ENCODE peak calls at places on chromosomes 2 and 18, in five cellular contexts. D is aorta, B is kidney, V is stomach, E is PC-3. M is an unnamed sample.

GRCh38 chr2:191020742-191021381 is 6.9 kb upstream of the STAT1 start:
- DNase-seq in E (peak), D (no peak), B (no peak), V (peak), M (no peak)

GRCh38 chr18:46915800-46916550 is 1.3 kb downstream of the PIAS2 start:
- DNase-seq in V (no peak), E (no peak), D (no peak), B (no peak), M (no peak)

GRCh38 chr2:27255187-27255586 is 7.7 kb downstream of the SLC30A3 start:
- DNase-seq in V (no peak), D (no peak), B (no peak), E (no peak), M (no peak)

GRCh38 chr2:2667690-2668089 is 336.6 kb upstream of the MYT1L start:
- DNase-seq in B (no peak), V (no peak), D (no peak), E (no peak), M (no peak)

GRCh38 chr2:26700078-26700477 is 7.6 kb downstream of the KCNK3 start:
- DNase-seq in E (no peak), D (no peak), V (no peak), B (no peak), M (no peak)

GRCh38 chr18:55477537-55478300 is 110.3 kb downstream of the TCF4 start:
- DNase-seq in V (no peak), D (peak), E (peak), B (no peak), M (no peak)

GRCh38 chr18:80200171-80200931 is 47.0 kb downstream of the PARD6G start:
- DNase-seq in E (no peak), B (no peak), D (no peak), V (no peak), M (no peak)

GRCh38 chr2:23526835-23527790 is 142.1 kb downstream of the KLHL29 start:
- DNase-seq in B (no peak), D (peak), E (no peak), V (no peak), M (no peak)

GRCh38 chr2:201270293-201271001 is 10.1 kb downstream of the CASP8 start:
- DNase-seq in E (no peak), D (no peak), B (no peak), V (no peak), M (no peak)

GRCh38 chr18:31513189-31513907 is 15.4 kb downstream of the DSG2 start:
- DNase-seq in D (no peak), E (peak), B (no peak), V (no peak), M (peak)

GRCh38 chr2:200199576-200200263 is 106.8 kb upstream of the SPATS2L start:
- DNase-seq in E (peak), V (no peak), B (no peak), D (no peak), M (no peak)

GRCh38 chr2:120736202-120736954 is 710 bp downstream of the GLI2 start:
- DNase-seq in B (peak), V (peak), D (no peak), E (no peak), M (no peak)

GRCh38 chr2:191533693-191534175 is 144.2 kb upstream of the NABP1 start:
- DNase-seq in D (no peak), B (no peak), V (no peak), E (no peak), M (no peak)

GRCh38 chr2:173075781-173076556 is at the start of gene MAP3K20:
- DNase-seq in V (peak), E (peak), D (peak), B (peak), M (no peak)

GRCh38 chr2:7765236-7765635 is 848.0 kb downstream of the RNF144A start:
- DNase-seq in E (no peak), V (no peak), B (no peak), D (no peak), M (no peak)

GRCh38 chr2:121547646-121548045 is 17.0 kb downstream of the RNU4ATAC start:
- DNase-seq in E (no peak), V (no peak), B (no peak), D (no peak), M (no peak)

DNA sequence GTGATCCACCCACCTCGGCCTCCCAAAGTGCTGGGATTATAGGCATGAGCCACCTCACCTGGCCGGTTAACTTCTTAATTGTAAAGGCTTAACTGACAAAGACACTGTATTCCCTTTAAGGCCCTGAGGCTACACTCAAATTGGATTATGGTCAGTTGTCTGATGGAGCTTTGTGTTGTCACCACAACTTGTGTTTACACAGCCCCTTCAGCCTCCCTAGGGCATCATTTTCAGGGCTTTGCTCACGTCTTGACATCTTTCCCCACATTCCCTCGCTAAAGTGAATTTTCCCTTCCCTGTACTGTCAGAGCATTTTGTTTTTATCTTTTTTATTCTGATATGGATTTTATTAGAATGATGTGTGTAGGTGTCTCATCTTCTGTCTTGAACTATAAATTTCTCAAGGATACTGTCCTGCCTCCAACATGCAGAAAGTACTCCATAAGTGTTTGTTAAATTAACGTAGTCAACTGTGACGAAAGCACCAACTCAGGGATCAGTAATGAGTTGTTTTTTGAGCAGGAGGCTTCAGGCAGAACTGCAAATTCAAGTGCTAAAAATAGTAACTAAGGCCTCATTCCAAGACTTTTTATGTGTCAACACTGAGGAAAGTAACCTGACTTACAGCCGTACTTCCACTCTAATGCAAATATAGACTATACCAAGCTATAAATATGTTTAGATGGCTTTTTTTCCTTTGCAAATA is 77.1 kb upstream of the NARS1 start:
- DNase-seq in D (no peak), V (no peak), E (peak), B (no peak), M (no peak)
- H3K4me3 ChIP-seq in D (no peak), V (no peak), E (no peak), B (no peak), M (no peak)

GRCh38 chr2:184599054-184599874 is 935 bp downstream of the ZNF804A start:
- DNase-seq in D (peak), V (no peak), E (no peak), B (no peak), M (no peak)
- H3K4me3 ChIP-seq in D (peak), V (peak), E (peak), B (peak), M (peak)

DNA sequence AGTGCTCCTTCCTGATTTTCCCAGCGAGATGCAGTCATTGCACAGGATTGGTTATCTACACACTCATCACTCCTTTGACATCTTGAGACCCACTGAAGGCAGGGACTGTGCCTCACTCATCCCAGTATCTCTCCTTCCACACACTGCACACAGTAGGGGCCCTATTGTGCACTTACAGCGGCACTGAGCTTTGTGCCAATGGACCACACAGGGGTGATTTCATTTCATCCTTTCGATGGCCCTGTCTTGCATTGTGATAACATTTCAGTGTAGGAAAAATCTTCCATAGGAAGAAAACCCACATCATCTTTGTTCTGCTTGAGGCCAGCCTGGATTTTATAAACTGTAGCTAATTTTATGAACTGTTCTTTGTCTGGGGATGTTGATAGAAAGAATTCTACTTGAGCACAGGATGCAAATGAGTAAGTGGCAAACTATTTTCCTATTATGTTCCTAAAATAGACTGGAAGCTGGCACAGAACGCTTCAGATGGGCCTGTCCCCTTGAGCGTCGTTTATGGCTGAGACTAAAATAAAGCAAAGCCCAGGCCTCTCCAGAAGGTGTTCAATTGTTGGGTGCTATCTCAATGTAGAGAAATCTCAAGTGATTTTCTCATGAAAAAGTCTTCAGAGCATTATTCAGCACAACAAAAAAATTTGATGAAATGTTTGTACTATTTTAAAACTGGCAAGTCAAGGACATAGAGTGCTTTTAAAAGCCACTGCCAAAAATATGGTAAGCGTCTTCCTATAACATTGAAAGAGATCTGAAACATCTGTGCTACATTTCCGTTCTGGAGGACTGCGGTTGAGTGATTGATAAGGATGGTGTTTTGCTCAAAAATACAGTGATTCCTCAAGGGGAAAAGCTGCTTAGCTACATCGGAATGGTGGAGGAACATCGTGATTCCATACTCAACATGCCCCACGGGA is 10.7 kb upstream of the LRRFIP1 start:
- DNase-seq in D (no peak), E (peak), V (no peak), B (no peak), M (no peak)
- H3K4me3 ChIP-seq in D (no peak), E (no peak), V (no peak), B (peak), M (no peak)

GRCh38 chr2:51291762-51292370 is 259.9 kb upstream of the NRXN1 start:
- DNase-seq in B (no peak), E (no peak), D (no peak), V (no peak), M (no peak)
- H3K4me3 ChIP-seq in B (no peak), E (no peak), D (no peak), V (no peak), M (no peak)

GRCh38 chr18:51425889-51426288 is 228.4 kb upstream of the MEX3C start:
- DNase-seq in D (no peak), V (no peak), E (no peak), B (no peak), M (no peak)

GRCh38 chr18:51429644-51430043 is 232.2 kb upstream of the MEX3C start:
- DNase-seq in V (no peak), E (no peak), D (no peak), B (no peak), M (no peak)

GRCh38 chr18:51430538-51430937 is 233.1 kb upstream of the MEX3C start:
- DNase-seq in B (no peak), D (no peak), E (no peak), V (no peak), M (no peak)

GRCh38 chr18:51425475-51425874 is 228.0 kb upstream of the MEX3C start:
- DNase-seq in E (no peak), V (no peak), B (no peak), D (no peak), M (no peak)

DNA sequence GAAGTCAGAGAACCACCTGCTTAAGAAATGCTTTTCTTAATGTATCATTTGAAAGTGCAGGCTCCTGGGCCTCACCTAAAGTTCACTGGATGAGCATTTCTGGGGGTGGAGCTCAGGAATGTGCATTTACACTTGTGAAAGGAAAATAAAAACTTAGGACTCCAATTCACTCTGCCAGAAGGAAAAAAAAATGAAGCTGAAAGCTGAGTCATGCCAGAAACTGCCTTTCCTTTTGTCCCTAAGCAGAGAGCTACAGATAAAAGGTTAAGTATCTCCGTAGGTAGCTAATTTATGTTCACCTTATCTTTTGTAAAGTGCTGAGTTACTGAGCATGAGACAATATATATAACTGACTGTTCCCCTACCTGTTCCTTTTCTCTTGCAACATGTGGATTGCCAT is 229.5 kb upstream of the MEX3C start:
- DNase-seq in B (no peak), V (no peak), D (no peak), E (no peak), M (no peak)
- H3K4me3 ChIP-seq in B (no peak), V (no peak), D (no peak), E (no peak), M (no peak)

GRCh38 chr2:16398487-16399043 is 267.1 kb downstream of the CYRIA start:
- DNase-seq in V (no peak), D (no peak), B (no peak), E (no peak), M (no peak)
- H3K4me3 ChIP-seq in V (no peak), D (no peak), B (no peak), E (no peak), M (no peak)

DNA sequence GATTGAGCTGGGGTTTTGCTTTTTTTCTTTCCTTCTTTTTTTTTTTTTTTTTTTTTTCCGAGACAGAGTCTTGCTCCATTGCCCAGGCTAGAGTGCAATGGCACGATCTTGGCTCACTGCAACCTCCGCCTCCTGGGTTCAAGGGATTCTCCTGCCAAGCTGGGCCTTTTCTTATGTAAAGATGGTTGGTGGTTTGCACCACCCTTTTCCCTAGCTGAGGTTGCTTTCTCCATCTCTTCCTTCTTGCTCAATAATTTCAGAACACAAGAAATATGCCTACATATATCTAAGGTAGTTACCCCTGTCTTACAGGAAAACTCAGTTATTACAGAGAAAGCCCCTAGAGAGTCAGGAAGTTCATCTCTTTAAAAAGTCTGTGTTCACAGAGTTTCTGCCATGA is 7.0 kb downstream of the TTC39C start:
- DNase-seq in B (no peak), E (no peak), V (no peak), D (no peak), M (no peak)
- H3K4me3 ChIP-seq in B (no peak), E (no peak), V (no peak), D (no peak), M (no peak)

GRCh38 chr2:218884519-218884918 is 3.9 kb downstream of the WNT10A start:
- DNase-seq in V (no peak), D (peak), E (no peak), B (peak), M (no peak)

GRCh38 chr2:218882866-218883366 is 2.3 kb downstream of the WNT10A start:
- DNase-seq in V (no peak), E (peak), D (peak), B (peak), M (no peak)

GRCh38 chr2:218881744-218882462 is 1.3 kb downstream of the WNT10A start:
- DNase-seq in B (peak), V (no peak), E (no peak), D (peak), M (no peak)

GRCh38 chr2:218882463-218882821 is 1.8 kb downstream of the WNT10A start:
- DNase-seq in B (no peak), D (no peak), V (no peak), E (no peak), M (no peak)

GRCh38 chr2:218883491-218884490 is 3.1 kb downstream of the WNT10A start:
- DNase-seq in D (peak), E (no peak), V (no peak), B (peak), M (no peak)
- H3K4me3 ChIP-seq in D (peak), E (no peak), V (peak), B (no peak), M (peak)

GRCh38 chr18:76450452-76450851 is 44.6 kb downstream of the ZNF516 start:
- DNase-seq in V (no peak), B (no peak), E (peak), D (peak), M (no peak)

GRCh38 chr18:76451475-76452331 is 43.3 kb downstream of the ZNF516 start:
- DNase-seq in B (no peak), D (peak), V (no peak), E (no peak), M (no peak)

GRCh38 chr18:76450912-76451421 is 44.1 kb downstream of the ZNF516 start:
- DNase-seq in E (peak), D (peak), B (peak), V (no peak), M (no peak)

GRCh38 chr18:76453057-76453561 is 41.9 kb downstream of the ZNF516 start:
- DNase-seq in E (no peak), D (no peak), B (no peak), V (no peak), M (no peak)

GRCh38 chr18:76452357-76452756 is 42.7 kb downstream of the ZNF516 start:
- DNase-seq in B (no peak), V (no peak), E (no peak), D (no peak), M (no peak)
- H3K4me3 ChIP-seq in B (no peak), V (peak), E (no peak), D (no peak), M (no peak)